ENCODE peak calls at places on chromosomes 7 and 10, in seven cellular contexts. B is lower lobe of right lung, N is neural progenitor cell, R is left ventricle myocardium inferior, W is H9, E is fibroblast of lung, Y is uterus. J is an unnamed sample.

GRCh38 chr7:138125119-138125518 is 48.9 kb downstream of the AKR1D1 start:
- DNase-seq in B (no peak), N (no peak), R (no peak), W (no peak), E (no peak), Y (no peak), J (no peak)

GRCh38 chr7:26292768-26293560 is 1.3 kb downstream of the SNX10 start:
- DNase-seq in B (peak; percentile 56), N (peak; percentile 30), R (no peak), W (peak; percentile 52), E (no peak), Y (peak; percentile 50), J (no peak)

GRCh38 chr10:78712147-78712546 is 356.6 kb upstream of the ZMIZ1 start:
- DNase-seq in B (peak; percentile 55), N (no peak), R (peak; percentile 51), W (peak; percentile 46), E (no peak), Y (peak; percentile 30), J (no peak)

GRCh38 chr7:157757776-157758467 is 421.1 kb downstream of the DNAJB6 start:
- DNase-seq in B (no peak), N (no peak), R (no peak), W (peak; percentile 43), E (no peak), Y (no peak), J (peak; percentile 78)

GRCh38 chr10:79215531-79215930 is 131.7 kb upstream of the PPIF start:
- DNase-seq in B (no peak), N (no peak), R (no peak), W (no peak), E (no peak), Y (no peak), J (no peak)

GRCh38 chr10:102644646-102645387 is 538 bp downstream of the TRIM8 start:
- DNase-seq in B (peak; percentile 92), N (peak; percentile 89), R (peak; percentile 85), W (peak; percentile 89), E (peak; percentile 70), Y (peak; percentile 78), J (peak; percentile 81)

GRCh38 chr10:49334993-49335972 is 36.3 kb downstream of the C10orf71 start:
- DNase-seq in B (no peak), N (no peak), R (no peak), W (no peak), E (no peak), Y (no peak), J (no peak)

GRCh38 chr10:89644967-89645741 is at the start of gene PANK1:
- DNase-seq in B (peak; percentile 83), N (peak; percentile 89), R (peak; percentile 77), W (peak; percentile 82), E (peak; percentile 80), Y (peak; percentile 61), J (peak; percentile 90)

GRCh38 chr10:76034236-76035009 is 603.0 kb downstream of the LRMDA start:
- DNase-seq in B (no peak), N (peak; percentile 38), R (no peak), W (no peak), E (peak; percentile 9), Y (peak; percentile 29), J (peak; percentile 45)

GRCh38 chr10:6769704-6770417 is 189.8 kb upstream of the PRKCQ start:
- DNase-seq in B (no peak), N (no peak), R (no peak), W (no peak), E (no peak), Y (no peak), J (no peak)

GRCh38 chr10:6763417-6763816 is 183.3 kb upstream of the PRKCQ start:
- DNase-seq in B (no peak), N (no peak), R (no peak), W (no peak), E (no peak), Y (no peak), J (no peak)

GRCh38 chr10:6766061-6766460 is 186.0 kb upstream of the PRKCQ start:
- DNase-seq in B (no peak), N (no peak), R (no peak), W (no peak), E (peak; percentile 87), Y (peak; percentile 26), J (no peak)

GRCh38 chr10:6770846-6771245 is 190.8 kb upstream of the PRKCQ start:
- DNase-seq in B (no peak), N (no peak), R (no peak), W (no peak), E (peak; percentile 57), Y (no peak), J (no peak)

GRCh38 chr10:6766480-6766879 is 186.4 kb upstream of the PRKCQ start:
- DNase-seq in B (no peak), N (no peak), R (no peak), W (no peak), E (peak; percentile 58), Y (no peak), J (no peak)
- TF ChIP-seq CTCF in B (no peak), N (no peak), R (no peak), W (no peak), E (no peak), Y (no peak), J (no peak)

GRCh38 chr10:119029613-119030420 is at the start of gene NANOS1:
- DNase-seq in B (no peak), N (peak; percentile 75), R (no peak), W (peak; percentile 53), E (no peak), Y (no peak), J (no peak)

GRCh38 chr10:119026301-119027110 is 3.0 kb upstream of the NANOS1 start:
- DNase-seq in B (no peak), N (no peak), R (no peak), W (no peak), E (peak; percentile 19), Y (no peak), J (no peak)

GRCh38 chr10:119031496-119032059 is 2.1 kb downstream of the NANOS1 start:
- DNase-seq in B (no peak), N (no peak), R (no peak), W (no peak), E (peak; percentile 74), Y (no peak), J (no peak)

GRCh38 chr10:119030421-119031250 is 1.1 kb downstream of the NANOS1 start:
- DNase-seq in B (peak; percentile 66), N (peak; percentile 89), R (peak; percentile 39), W (peak; percentile 80), E (peak; percentile 55), Y (no peak), J (peak; percentile 85)

DNA sequence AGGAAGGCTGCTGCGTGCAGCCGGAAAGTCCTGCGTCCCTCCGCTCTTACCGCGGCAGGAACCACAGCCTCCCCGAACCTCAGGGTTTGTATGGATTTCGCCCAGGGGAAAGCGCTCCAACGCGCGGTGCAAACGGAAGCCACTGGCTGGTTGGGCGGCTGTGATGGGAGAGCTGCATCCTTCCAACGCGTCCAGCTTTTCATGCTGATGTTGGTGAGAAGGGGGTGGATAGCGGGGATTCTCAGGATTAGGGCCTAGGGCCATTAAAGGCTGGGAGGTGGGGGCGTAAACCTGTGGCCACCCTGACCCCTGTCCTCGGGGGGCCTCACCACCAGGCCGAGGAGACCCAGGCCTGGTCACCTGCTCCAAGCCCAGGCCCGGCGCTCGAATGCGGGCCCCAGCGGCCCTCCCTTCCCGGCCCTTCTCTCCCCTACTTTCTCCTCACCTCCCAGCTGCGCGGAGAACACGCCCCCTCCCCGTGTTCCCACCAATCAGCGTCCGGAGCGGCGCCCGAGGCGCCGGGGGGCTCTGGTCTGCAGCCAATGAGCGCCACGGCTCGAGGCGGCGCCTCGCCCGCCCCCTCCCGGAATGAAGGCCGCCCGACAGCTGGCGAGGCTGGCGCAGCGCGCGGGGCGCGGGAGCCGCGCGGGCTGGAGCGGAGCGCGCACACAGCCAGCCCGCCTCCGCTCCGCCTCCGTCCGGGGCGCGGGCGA is 458 bp upstream of the NANOS1 start:
- DNase-seq in B (peak; percentile 88), N (peak; percentile 97), R (peak; percentile 92), W (peak; percentile 97), E (peak; percentile 81), Y (peak; percentile 87), J (peak; percentile 91)
- H3K27ac ChIP-seq in B (no peak overlapping the region), N (no peak overlapping the region), R (peak overlapping the region; percentile 80), W (no peak overlapping the region), E (no peak overlapping the region), Y (peak overlapping the region; percentile 56), J (no peak overlapping the region)

GRCh38 chr7:51340029-51340838 is 23.6 kb upstream of the COBL start:
- DNase-seq in B (no peak), N (no peak), R (no peak), W (peak; percentile 10), E (no peak), Y (no peak), J (no peak)

GRCh38 chr7:51340936-51341335 is 24.3 kb upstream of the COBL start:
- DNase-seq in B (no peak), N (no peak), R (no peak), W (peak; percentile 10), E (no peak), Y (no peak), J (no peak)

GRCh38 chr7:51346136-51346535 is 29.5 kb upstream of the COBL start:
- DNase-seq in B (no peak), N (no peak), R (no peak), W (peak; percentile 17), E (no peak), Y (no peak), J (no peak)

GRCh38 chr7:51350195-51350896 is 33.7 kb upstream of the COBL start:
- DNase-seq in B (no peak), N (no peak), R (no peak), W (no peak), E (peak; percentile 6), Y (no peak), J (no peak)

GRCh38 chr7:51344406-51344805 is 27.8 kb upstream of the COBL start:
- DNase-seq in B (no peak), N (no peak), R (no peak), W (no peak), E (no peak), Y (no peak), J (no peak)
- H3K4me1 ChIP-seq in B (no peaks in the 10 kb centered on the region), N (no peaks in the 10 kb centered on the region), R (peaks cover 16% of the 10 kb centered on the region), W (peaks cover 3% of the 10 kb centered on the region), E (no peaks in the 10 kb centered on the region), Y (no peaks in the 10 kb centered on the region), J (no peaks in the 10 kb centered on the region)

DNA sequence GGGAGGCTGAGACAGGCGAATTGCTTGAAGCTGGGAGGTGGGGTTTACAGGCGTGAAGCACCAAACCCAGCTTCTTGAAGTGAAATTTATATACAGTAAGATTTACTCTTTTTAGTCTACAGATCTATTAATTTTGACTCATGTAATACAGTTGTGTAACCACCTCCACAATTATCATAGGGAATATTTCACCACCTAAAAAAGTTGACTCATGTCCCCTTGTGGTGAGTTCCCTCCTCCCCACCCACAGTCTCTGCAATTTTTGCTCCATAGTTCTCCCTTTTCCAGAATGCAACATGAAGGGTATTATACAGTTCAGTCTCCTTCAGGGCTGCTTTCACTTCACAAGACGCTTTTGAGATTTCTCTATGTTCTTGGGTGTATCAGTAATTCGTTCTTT is 156.8 kb downstream of the FAM107B start:
- DNase-seq in B (no peak), N (no peak), R (no peak), W (no peak), E (peak; percentile 43), Y (no peak), J (no peak)
- TF ChIP-seq CTCF in B (no peak), N (no peak), R (peak; percentile 15), W (peak; percentile 17), E (peak; percentile 8), Y (no peak), J (peak; percentile 28)

J was measured in left lung.